ENCODE peak calls at places on chromosomes 4 and X, in five cellular contexts. E, B, N, A and V are unnamed samples. For H3F3A and H4K20me1, the result is how much of the 10 kb centered on the place peaks cover.

GRCh38 chrX:110145854-110146253 is 142.9 kb downstream of the TMEM164 start:
- DNase-seq in A (peak), E (peak), N (peak), B (peak), V (no peak)

GRCh38 chr4:108043536-108043935 is 53.8 kb downstream of the HADH start:
- DNase-seq in E (no peak), A (peak), B (no peak), N (no peak), V (peak)

GRCh38 chr4:115803825-115804224 is 690.4 kb upstream of the NDST4 start:
- DNase-seq in A (no peak), N (no peak), B (no peak), E (no peak), V (no peak)

GRCh38 chr4:112938461-112939058 is 110.9 kb upstream of the ANK2 start:
- DNase-seq in B (peak), N (peak), A (peak), E (peak), V (peak)

GRCh38 chrX:130060122-130061069 is 49.9 kb downstream of the ELF4 start:
- DNase-seq in A (peak), E (peak), B (peak), N (peak), V (peak)

GRCh38 chr4:124483043-124483906 is 229.3 kb downstream of the ANKRD50 start:
- DNase-seq in A (peak), B (no peak), E (no peak), N (no peak), V (peak)

GRCh38 chr4:185730387-185730786 is 81.6 kb downstream of the SORBS2 start:
- DNase-seq in E (no peak), B (peak), A (peak), N (no peak), V (peak)

GRCh38 chrX:125826774-125827451 is 339.2 kb downstream of the DCAF12L2 start:
- DNase-seq in A (no peak), N (no peak), E (no peak), B (no peak), V (no peak)

DNA sequence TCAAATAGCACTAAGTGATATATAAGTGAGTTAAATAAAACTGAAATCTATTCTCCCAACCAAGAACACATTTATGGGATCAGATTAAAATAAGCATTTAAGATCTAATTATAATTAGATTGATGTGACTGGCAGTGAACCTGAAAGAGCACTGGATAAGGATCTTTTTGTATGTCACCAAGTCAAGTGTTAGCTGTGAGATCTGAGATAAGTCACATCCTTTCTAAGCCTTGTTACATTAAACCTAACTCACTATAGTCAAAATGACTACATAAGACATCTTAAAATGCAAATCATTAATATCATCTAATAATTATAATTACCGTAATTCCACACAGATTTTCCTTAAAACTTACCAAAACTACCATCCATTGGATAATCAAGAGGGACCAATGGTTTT is 1.6 kb downstream of the CCNA2 start:
- DNase-seq in B (no peak), A (no peak), N (no peak), E (no peak), V (no peak)
- H3K27ac ChIP-seq in B (no peak), A (no peak), N (no peak), E (no peak), V (no peak)

DNA sequence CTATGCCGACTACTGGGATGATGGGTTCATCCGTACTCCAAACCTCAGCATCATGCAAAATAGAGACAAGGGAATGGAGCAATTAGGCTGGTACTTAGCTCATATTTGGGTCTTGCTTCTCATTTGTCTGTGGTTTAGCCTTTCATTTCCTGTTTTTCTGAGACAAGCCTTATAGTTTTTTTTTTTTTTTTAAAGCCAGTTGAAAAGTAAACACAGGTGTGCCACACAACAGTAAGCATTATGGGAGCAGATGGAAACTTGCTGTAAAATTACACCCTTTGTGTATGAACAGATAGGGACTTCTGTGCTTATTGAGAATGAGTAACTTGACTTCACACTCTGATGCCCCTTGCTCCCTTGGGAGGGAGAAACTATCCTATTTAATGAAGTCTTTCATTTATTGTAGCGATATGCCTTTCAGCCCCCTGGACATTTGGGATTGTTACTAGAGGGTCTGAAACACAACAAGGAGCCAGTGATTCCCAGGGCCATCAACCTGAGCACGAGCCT is 13.7 kb downstream of the RASSF6 start:
- DNase-seq in B (peak), E (peak), A (no peak), N (no peak), V (no peak)
- H3F3A ChIP-seq in B (under half), E (under half), A (under half), N (under half), V (under half)

GRCh38 chr4:15648600-15648999 is 6.6 kb downstream of the FBXL5 start:
- DNase-seq in B (no peak), A (no peak), N (no peak), E (no peak), V (no peak)
- H4K20me1 ChIP-seq in B (under half), A (under half), N (under half), E (under half), V (under half)

GRCh38 chr4:8188085-8188484 is 11.0 kb upstream of the SH3TC1 start:
- DNase-seq in N (peak), B (no peak), A (no peak), E (peak), V (no peak)
- H3K27ac ChIP-seq in N (no peak), B (no peak), A (no peak), E (no peak), V (no peak)

DNA sequence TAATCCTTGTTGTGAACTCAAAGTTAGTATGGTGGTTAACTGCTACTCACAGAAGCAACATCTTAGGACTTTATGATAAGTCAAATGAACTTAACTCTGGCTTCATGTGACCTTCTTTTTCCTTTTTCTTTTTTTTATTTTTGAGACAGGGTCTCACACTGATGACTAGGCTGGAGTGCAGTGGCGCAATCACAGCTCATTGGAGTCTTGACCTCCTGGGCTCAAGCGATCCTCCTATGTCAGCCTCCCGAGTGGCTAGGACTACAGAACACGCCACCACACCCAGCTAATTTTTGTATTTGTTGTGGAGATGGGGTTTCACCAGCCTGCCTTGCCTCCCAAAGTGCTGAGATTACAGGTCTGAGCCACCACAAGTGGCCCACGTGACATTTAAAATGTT is 22.4 kb downstream of the SEC31A start:
- DNase-seq in B (no peak), N (no peak), E (no peak), A (no peak), V (no peak)
- H3F3A ChIP-seq in B (under half), N (half or more), E (under half), A (under half), V (under half)

GRCh38 chrX:127085939-127086338 is 266.4 kb downstream of the PRR32 start:
- DNase-seq in E (no peak), A (no peak), N (no peak), B (peak), V (no peak)
- H4K20me1 ChIP-seq in E (under half), A (under half), N (under half), B (under half), V (under half)